ENCODE peak calls at places on chromosomes 2 and 18, in eight cellular contexts. S is A549, H is HCT116, X is heart left ventricle, D is endothelial cell of umbilical vein, Y is uterus, E is IMR-90, Q is body of pancreas. G is an unnamed sample.

GRCh38 chr2:116952254-116952653 is 862.2 kb upstream of the DDX18 start:
- DNase-seq in S (no peak), H (no peak), X (no peak), D (no peak), Y (no peak), E (no peak), Q (no peak), G (no peak)

GRCh38 chr2:230330725-230331124 is 3.7 kb downstream of the SP140L start:
- DNase-seq in S (no peak), H (no peak), X (no peak), D (no peak), Y (no peak), E (peak; percentile 36), Q (no peak), G (peak; percentile 62)

GRCh38 chr2:42770288-42771131 is 6.6 kb upstream of the OXER1 start:
- DNase-seq in S (peak; percentile 85), H (peak; percentile 48), X (no peak), D (peak; percentile 58), Y (no peak), E (peak; percentile 37), Q (peak; percentile 45), G (no peak)

GRCh38 chr2:148065936-148066335 is 45.0 kb downstream of the MBD5 start:
- DNase-seq in S (no peak), H (no peak), X (no peak), D (no peak), Y (no peak), E (no peak), Q (no peak), G (no peak)

GRCh38 chr2:112957511-112957910 is 20.3 kb upstream of the IL36G start:
- DNase-seq in S (no peak), H (no peak), X (no peak), D (no peak), Y (no peak), E (no peak), Q (no peak), G (no peak)

GRCh38 chr2:166090900-166091299 is 36.9 kb downstream of the SCN1A start:
- DNase-seq in S (no peak), H (no peak), X (no peak), D (no peak), Y (no peak), E (peak; percentile 58), Q (no peak), G (no peak)

GRCh38 chr2:109612991-109613921 is 510 bp downstream of the SEPTIN10 start:
- DNase-seq in S (peak; percentile 41), H (no peak), X (peak; percentile 86), D (peak; percentile 72), Y (peak; percentile 71), E (peak; percentile 61), Q (peak; percentile 48), G (peak; percentile 48)

GRCh38 chr2:173607601-173608311 is 253.1 kb downstream of the CDCA7 start:
- DNase-seq in S (no peak), H (no peak), X (no peak), D (no peak), Y (no peak), E (no peak), Q (peak; percentile 20), G (no peak)

GRCh38 chr2:71675296-71675695 is 221.9 kb downstream of the DYSF start:
- DNase-seq in S (no peak), H (no peak), X (no peak), D (no peak), Y (no peak), E (no peak), Q (peak; percentile 63), G (no peak)

GRCh38 chr2:206701952-206702630 is 16.1 kb downstream of the DYTN start:
- DNase-seq in S (no peak), H (no peak), X (no peak), D (no peak), Y (no peak), E (no peak), Q (no peak), G (no peak)

GRCh38 chr2:118661184-118661583 is 186.3 kb downstream of the EN1 start:
- DNase-seq in S (no peak), H (no peak), X (no peak), D (no peak), Y (no peak), E (no peak), Q (no peak), G (peak; percentile 46)

GRCh38 chr18:10201655-10202054 is 252.8 kb upstream of the APCDD1 start:
- DNase-seq in S (no peak), H (no peak), X (no peak), D (no peak), Y (no peak), E (no peak), Q (no peak), G (no peak)

GRCh38 chr2:175690113-175690716 is 311.9 kb downstream of the LNPK start:
- DNase-seq in S (peak; percentile 67), H (peak; percentile 58), X (no peak), D (peak; percentile 81), Y (no peak), E (peak; percentile 78), Q (peak; percentile 37), G (peak; percentile 40)

GRCh38 chr2:113342650-113343049 is 63.9 kb upstream of the PAX8 start:
- DNase-seq in S (no peak), H (no peak), X (no peak), D (no peak), Y (no peak), E (no peak), Q (no peak), G (no peak)

GRCh38 chr2:203959265-203960034 is 22.9 kb downstream of the ICOS start:
- DNase-seq in S (no peak), H (no peak), X (no peak), D (no peak), Y (no peak), E (no peak), Q (no peak), G (no peak)

DNA sequence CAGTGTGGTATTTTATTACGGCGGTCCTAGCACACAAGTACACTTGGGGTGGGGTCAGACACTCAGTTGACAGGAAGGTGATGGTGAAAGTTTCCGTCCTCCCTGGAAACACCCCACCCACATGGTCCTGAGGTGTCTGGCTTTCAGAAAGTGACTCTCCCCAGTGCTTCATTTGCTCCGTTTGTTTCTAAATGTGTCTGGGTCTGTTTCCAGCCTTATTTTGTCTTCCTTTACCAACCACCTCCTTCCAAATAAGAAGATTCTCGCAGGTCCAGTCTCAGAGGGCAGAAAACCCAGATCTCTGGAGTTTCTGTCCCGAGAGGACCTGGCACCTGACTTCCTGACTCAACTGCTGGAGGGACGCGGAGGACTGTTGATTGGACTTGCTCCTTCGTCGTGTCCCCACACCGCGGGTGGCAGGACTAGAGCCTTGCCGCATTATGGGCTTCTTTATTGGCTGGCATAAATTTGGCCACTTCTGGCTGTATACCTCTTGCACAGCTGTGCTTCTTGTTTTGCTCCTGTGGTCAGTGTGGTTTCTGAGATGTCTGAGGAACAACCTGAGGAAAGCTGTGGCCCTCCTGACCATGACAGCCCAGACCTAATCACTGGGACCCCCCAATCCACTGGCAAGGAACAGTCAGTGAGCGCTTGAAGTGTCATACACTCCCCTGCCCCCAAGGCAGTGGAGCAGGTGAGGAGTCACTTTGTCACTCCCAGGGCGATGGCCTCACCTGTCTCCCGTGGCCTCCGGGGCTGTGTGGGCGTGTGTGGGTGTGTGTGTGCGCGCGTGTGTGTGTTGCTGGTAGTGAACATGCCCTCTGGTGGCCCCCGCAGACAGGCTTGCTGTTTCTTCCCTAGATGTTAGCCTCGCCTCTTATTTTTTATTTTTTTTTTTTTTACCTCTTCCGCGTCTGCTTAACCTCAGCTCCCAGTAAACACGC is 45.6 kb downstream of the MEX3C start:
- DNase-seq in S (no peak), H (no peak), X (no peak), D (no peak), Y (no peak), E (no peak), Q (no peak), G (peak; percentile 71)
- TF ChIP-seq POLR2A in S (no peak), H (no peak), X (no peak), D (no peak), Y (no peak), E (no peak), Q (no peak), G (no peak)

DNA sequence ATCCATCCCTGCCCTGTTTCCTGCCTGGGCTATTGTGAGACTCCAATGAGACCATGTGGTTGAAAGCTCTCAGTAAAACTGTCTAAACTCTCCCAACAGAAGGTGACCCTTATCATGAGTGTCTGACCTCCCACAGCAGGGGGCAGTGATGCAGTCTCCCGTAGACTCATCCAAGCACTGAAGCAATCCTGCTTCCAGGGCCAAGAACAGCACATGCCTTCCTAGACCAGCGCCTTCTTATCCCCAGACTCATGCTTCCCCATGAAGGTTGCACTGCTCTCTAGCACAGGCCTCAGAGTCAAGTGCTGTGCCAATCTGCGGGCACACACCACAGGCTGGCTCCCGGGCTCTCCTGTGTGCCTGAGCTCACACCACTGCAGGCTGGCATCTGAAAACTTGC is 112.3 kb downstream of the TNS1 start:
- DNase-seq in S (peak; percentile 33), H (no peak), X (no peak), D (peak; percentile 63), Y (peak; percentile 82), E (peak; percentile 93), Q (no peak), G (peak; percentile 87)
- TF ChIP-seq CTCF in S (peak; percentile 27), H (no peak), X (peak; percentile 40), D (no peak), Y (peak; percentile 39), E (peak; percentile 57), Q (no peak), G (no peak)

GRCh38 chr18:32019251-32019943 is 772 bp downstream of the RNF125 start:
- DNase-seq in S (peak; percentile 9), H (peak; percentile 26), X (peak; percentile 77), D (no peak), Y (peak; percentile 27), E (no peak), Q (peak; percentile 48), G (peak; percentile 88)
- TF ChIP-seq POLR2A in S (no peak), H (no peak), X (no peak), D (no peak), Y (no peak), E (no peak), Q (no peak), G (no peak)

GRCh38 chr2:3594493-3595281 is at the start of gene COLEC11:
- DNase-seq in S (no peak), H (no peak), X (peak; percentile 80), D (peak; percentile 33), Y (peak; percentile 37), E (no peak), Q (no peak), G (no peak)
- TF ChIP-seq CTCF in S (no peak), H (no peak), X (peak; percentile 52), D (no peak), Y (no peak), E (peak; percentile 7), Q (no peak), G (no peak)